ENCODE peak calls at places on chromosome 13, in nine cellular contexts. One of them, this sample, is unnamed.

GRCh38 chr13:59680429-59681024 is 483.2 kb downstream of the DIAPH3 start:
- DNase-seq in suprapubic skin: no peak
- DNase-seq in BJ: no peak
- DNase-seq in tibial artery: no peak
- DNase-seq in hepatocyte: no peak
- DNase-seq in glutamatergic neuron: no peak
- DNase-seq in upper lobe of right lung: no peak
- DNase-seq in Caco-2: no peak
- DNase-seq in Peyer's patch: no peak
- DNase-seq in this sample: no peak

GRCh38 chr13:113880651-113881611 is 17.1 kb upstream of the GAS6 start:
- DNase-seq in glutamatergic neuron: no peak
- DNase-seq in BJ: no peak
- DNase-seq in upper lobe of right lung: no peak
- DNase-seq in hepatocyte: no peak
- DNase-seq in Caco-2: no peak
- DNase-seq in Peyer's patch: no peak
- DNase-seq in tibial artery: peak
- DNase-seq in suprapubic skin: peak
- DNase-seq in this sample: no peak

GRCh38 chr13:101397742-101398141 is 18.6 kb downstream of the NALCN start:
- DNase-seq in suprapubic skin: no peak
- DNase-seq in BJ: peak
- DNase-seq in tibial artery: no peak
- DNase-seq in Caco-2: no peak
- DNase-seq in glutamatergic neuron: no peak
- DNase-seq in Peyer's patch: no peak
- DNase-seq in upper lobe of right lung: no peak
- DNase-seq in hepatocyte: no peak
- DNase-seq in this sample: no peak

GRCh38 chr13:99496322-99497142 is 4.7 kb upstream of the TM9SF2 start:
- DNase-seq in upper lobe of right lung: no peak
- DNase-seq in tibial artery: peak
- DNase-seq in Caco-2: peak
- DNase-seq in suprapubic skin: peak
- DNase-seq in hepatocyte: no peak
- DNase-seq in BJ: no peak
- DNase-seq in glutamatergic neuron: no peak
- DNase-seq in Peyer's patch: peak
- DNase-seq in this sample: no peak

GRCh38 chr13:42211704-42212103 is 60.2 kb upstream of the AKAP11 start:
- DNase-seq in hepatocyte: no peak
- DNase-seq in Caco-2: no peak
- DNase-seq in tibial artery: no peak
- DNase-seq in BJ: peak
- DNase-seq in suprapubic skin: no peak
- DNase-seq in upper lobe of right lung: no peak
- DNase-seq in Peyer's patch: no peak
- DNase-seq in glutamatergic neuron: no peak
- DNase-seq in this sample: no peak

GRCh38 chr13:98142427-98143156 is at the start of gene FARP1:
- DNase-seq in Peyer's patch: peak
- DNase-seq in glutamatergic neuron: peak
- DNase-seq in tibial artery: peak
- DNase-seq in upper lobe of right lung: peak
- DNase-seq in suprapubic skin: peak
- DNase-seq in BJ: no peak
- DNase-seq in hepatocyte: peak
- DNase-seq in Caco-2: peak
- DNase-seq in this sample: peak

GRCh38 chr13:93775507-93776108 is 549.0 kb downstream of the GPC6 start:
- DNase-seq in suprapubic skin: no peak
- DNase-seq in BJ: peak
- DNase-seq in hepatocyte: no peak
- DNase-seq in Caco-2: no peak
- DNase-seq in tibial artery: no peak
- DNase-seq in glutamatergic neuron: no peak
- DNase-seq in Peyer's patch: no peak
- DNase-seq in upper lobe of right lung: no peak
- DNase-seq in this sample: no peak

GRCh38 chr13:71866173-71867091 is 572 bp downstream of the DACH1 start:
- DNase-seq in tibial artery: no peak
- DNase-seq in hepatocyte: peak
- DNase-seq in Caco-2: no peak
- DNase-seq in suprapubic skin: no peak
- DNase-seq in BJ: no peak
- DNase-seq in glutamatergic neuron: peak
- DNase-seq in Peyer's patch: peak
- DNase-seq in upper lobe of right lung: peak
- DNase-seq in this sample: peak

GRCh38 chr13:46181799-46182490 is at the start of gene LCP1:
- DNase-seq in glutamatergic neuron: no peak
- DNase-seq in upper lobe of right lung: no peak
- DNase-seq in suprapubic skin: no peak
- DNase-seq in hepatocyte: peak
- DNase-seq in Peyer's patch: peak
- DNase-seq in Caco-2: no peak
- DNase-seq in BJ: no peak
- DNase-seq in tibial artery: no peak
- DNase-seq in this sample: no peak

GRCh38 chr13:43331676-43332075 is 308.3 kb downstream of the DNAJC15 start:
- DNase-seq in suprapubic skin: no peak
- DNase-seq in hepatocyte: peak
- DNase-seq in Caco-2: no peak
- DNase-seq in Peyer's patch: no peak
- DNase-seq in glutamatergic neuron: no peak
- DNase-seq in tibial artery: no peak
- DNase-seq in upper lobe of right lung: no peak
- DNase-seq in BJ: no peak
- DNase-seq in this sample: no peak

GRCh38 chr13:57630661-57631606 is 610 bp upstream of the PCDH17 start:
- DNase-seq in BJ: no peak
- DNase-seq in tibial artery: no peak
- DNase-seq in Caco-2: no peak
- DNase-seq in upper lobe of right lung: peak
- DNase-seq in Peyer's patch: no peak
- DNase-seq in suprapubic skin: no peak
- DNase-seq in hepatocyte: peak
- DNase-seq in glutamatergic neuron: peak
- DNase-seq in this sample: no peak

GRCh38 chr13:43804461-43805070 is 17.8 kb upstream of the ENOX1 start:
- DNase-seq in Peyer's patch: no peak
- DNase-seq in glutamatergic neuron: no peak
- DNase-seq in suprapubic skin: no peak
- DNase-seq in tibial artery: no peak
- DNase-seq in BJ: no peak
- DNase-seq in hepatocyte: peak
- DNase-seq in Caco-2: no peak
- DNase-seq in upper lobe of right lung: no peak
- DNase-seq in this sample: peak

GRCh38 chr13:41587490-41587889 is 130.1 kb downstream of the RGCC start:
- DNase-seq in suprapubic skin: no peak
- DNase-seq in hepatocyte: no peak
- DNase-seq in BJ: no peak
- DNase-seq in Caco-2: no peak
- DNase-seq in glutamatergic neuron: no peak
- DNase-seq in tibial artery: no peak
- DNase-seq in upper lobe of right lung: no peak
- DNase-seq in Peyer's patch: no peak
- DNase-seq in this sample: peak

GRCh38 chr13:29849071-29849541 is 1.3 kb downstream of the UBL3 start:
- DNase-seq in BJ: no peak
- DNase-seq in hepatocyte: peak
- DNase-seq in Caco-2: no peak
- DNase-seq in upper lobe of right lung: no peak
- DNase-seq in Peyer's patch: peak
- DNase-seq in glutamatergic neuron: no peak
- DNase-seq in tibial artery: no peak
- DNase-seq in suprapubic skin: no peak
- DNase-seq in this sample: peak

GRCh38 chr13:112073245-112074138 is 6.5 kb downstream of the SOX1 start:
- DNase-seq in suprapubic skin: no peak
- DNase-seq in Caco-2: no peak
- DNase-seq in hepatocyte: no peak
- DNase-seq in tibial artery: no peak
- DNase-seq in upper lobe of right lung: no peak
- DNase-seq in glutamatergic neuron: peak
- DNase-seq in Peyer's patch: no peak
- DNase-seq in BJ: no peak
- DNase-seq in this sample: no peak

GRCh38 chr13:59452189-59452588 is 711.5 kb downstream of the DIAPH3 start:
- DNase-seq in glutamatergic neuron: peak
- DNase-seq in Peyer's patch: no peak
- DNase-seq in BJ: no peak
- DNase-seq in Caco-2: no peak
- DNase-seq in suprapubic skin: no peak
- DNase-seq in upper lobe of right lung: no peak
- DNase-seq in hepatocyte: no peak
- DNase-seq in tibial artery: no peak
- DNase-seq in this sample: no peak

GRCh38 chr13:42492372-42492920 is 81.5 kb upstream of the TNFSF11 start:
- DNase-seq in BJ: no peak
- DNase-seq in Peyer's patch: no peak
- DNase-seq in Caco-2: no peak
- DNase-seq in suprapubic skin: no peak
- DNase-seq in hepatocyte: no peak
- DNase-seq in glutamatergic neuron: no peak
- DNase-seq in upper lobe of right lung: no peak
- DNase-seq in tibial artery: no peak
- DNase-seq in this sample: no peak

GRCh38 chr13:113329656-113330312 is 32.7 kb downstream of the LAMP1 start:
- DNase-seq in upper lobe of right lung: no peak
- DNase-seq in Caco-2: no peak
- DNase-seq in tibial artery: no peak
- DNase-seq in BJ: no peak
- DNase-seq in suprapubic skin: no peak
- DNase-seq in hepatocyte: no peak
- DNase-seq in Peyer's patch: no peak
- DNase-seq in glutamatergic neuron: no peak
- DNase-seq in this sample: no peak

GRCh38 chr13:20869540-20869939 is 33.0 kb downstream of the XPO4 start:
- DNase-seq in Peyer's patch: no peak
- DNase-seq in BJ: no peak
- DNase-seq in suprapubic skin: no peak
- DNase-seq in upper lobe of right lung: no peak
- DNase-seq in glutamatergic neuron: no peak
- DNase-seq in hepatocyte: no peak
- DNase-seq in Caco-2: no peak
- DNase-seq in tibial artery: no peak
- DNase-seq in this sample: no peak

GRCh38 chr13:76888421-76888820 is 2.2 kb upstream of the KCTD12 start:
- DNase-seq in hepatocyte: no peak
- DNase-seq in suprapubic skin: no peak
- DNase-seq in tibial artery: no peak
- DNase-seq in upper lobe of right lung: no peak
- DNase-seq in glutamatergic neuron: no peak
- DNase-seq in Caco-2: no peak
- DNase-seq in Peyer's patch: no peak
- DNase-seq in BJ: no peak
- DNase-seq in this sample: no peak
- TF ChIP-seq CTCF in hepatocyte: no peak
- TF ChIP-seq CTCF in suprapubic skin: no peak
- TF ChIP-seq CTCF in tibial artery: no peak
- TF ChIP-seq CTCF in upper lobe of right lung: no peak
- TF ChIP-seq CTCF in glutamatergic neuron: no peak
- TF ChIP-seq CTCF in Caco-2: no peak
- TF ChIP-seq CTCF in Peyer's patch: no peak
- TF ChIP-seq CTCF in BJ: no peak
- TF ChIP-seq CTCF in this sample: no peak

GRCh38 chr13:33057019-33057785 is 41.0 kb downstream of the KL start:
- DNase-seq in Peyer's patch: no peak
- DNase-seq in BJ: no peak
- DNase-seq in tibial artery: no peak
- DNase-seq in upper lobe of right lung: no peak
- DNase-seq in hepatocyte: no peak
- DNase-seq in Caco-2: no peak
- DNase-seq in glutamatergic neuron: peak
- DNase-seq in suprapubic skin: no peak
- DNase-seq in this sample: peak
- TF ChIP-seq CTCF in Peyer's patch: no peak
- TF ChIP-seq CTCF in BJ: peak
- TF ChIP-seq CTCF in tibial artery: no peak
- TF ChIP-seq CTCF in upper lobe of right lung: peak
- TF ChIP-seq CTCF in hepatocyte: peak
- TF ChIP-seq CTCF in Caco-2: peak
- TF ChIP-seq CTCF in glutamatergic neuron: peak
- TF ChIP-seq CTCF in suprapubic skin: peak
- TF ChIP-seq CTCF in this sample: peak

GRCh38 chr13:110812111-110812868 is 98.8 kb downstream of the ING1 start:
- DNase-seq in suprapubic skin: no peak
- DNase-seq in BJ: no peak
- DNase-seq in hepatocyte: no peak
- DNase-seq in Caco-2: no peak
- DNase-seq in upper lobe of right lung: peak
- DNase-seq in tibial artery: peak
- DNase-seq in glutamatergic neuron: no peak
- DNase-seq in Peyer's patch: no peak
- DNase-seq in this sample: no peak
- TF ChIP-seq CTCF in suprapubic skin: no peak
- TF ChIP-seq CTCF in BJ: peak
- TF ChIP-seq CTCF in hepatocyte: no peak
- TF ChIP-seq CTCF in Caco-2: no peak
- TF ChIP-seq CTCF in upper lobe of right lung: peak
- TF ChIP-seq CTCF in tibial artery: no peak
- TF ChIP-seq CTCF in glutamatergic neuron: no peak
- TF ChIP-seq CTCF in Peyer's patch: no peak
- TF ChIP-seq CTCF in this sample: no peak

GRCh38 chr13:52669677-52670076 is 17.0 kb downstream of the SUGT1 start:
- DNase-seq in suprapubic skin: no peak
- DNase-seq in upper lobe of right lung: no peak
- DNase-seq in Caco-2: no peak
- DNase-seq in glutamatergic neuron: no peak
- DNase-seq in hepatocyte: no peak
- DNase-seq in BJ: no peak
- DNase-seq in Peyer's patch: no peak
- DNase-seq in tibial artery: no peak
- DNase-seq in this sample: no peak

GRCh38 chr13:52659340-52659739 is 6.7 kb downstream of the SUGT1 start:
- DNase-seq in BJ: no peak
- DNase-seq in Peyer's patch: no peak
- DNase-seq in glutamatergic neuron: no peak
- DNase-seq in tibial artery: no peak
- DNase-seq in upper lobe of right lung: no peak
- DNase-seq in hepatocyte: no peak
- DNase-seq in suprapubic skin: no peak
- DNase-seq in Caco-2: no peak
- DNase-seq in this sample: no peak

GRCh38 chr13:52670726-52671125 is 18.1 kb downstream of the SUGT1 start:
- DNase-seq in BJ: no peak
- DNase-seq in tibial artery: no peak
- DNase-seq in Peyer's patch: no peak
- DNase-seq in suprapubic skin: no peak
- DNase-seq in glutamatergic neuron: no peak
- DNase-seq in Caco-2: no peak
- DNase-seq in hepatocyte: no peak
- DNase-seq in upper lobe of right lung: no peak
- DNase-seq in this sample: no peak

GRCh38 chr13:52664269-52664668 is 11.6 kb downstream of the SUGT1 start:
- DNase-seq in upper lobe of right lung: no peak
- DNase-seq in tibial artery: no peak
- DNase-seq in hepatocyte: no peak
- DNase-seq in glutamatergic neuron: no peak
- DNase-seq in Caco-2: no peak
- DNase-seq in Peyer's patch: no peak
- DNase-seq in suprapubic skin: no peak
- DNase-seq in BJ: no peak
- DNase-seq in this sample: no peak

GRCh38 chr13:52665325-52665724 is 12.7 kb downstream of the SUGT1 start:
- DNase-seq in glutamatergic neuron: no peak
- DNase-seq in Caco-2: no peak
- DNase-seq in Peyer's patch: no peak
- DNase-seq in tibial artery: no peak
- DNase-seq in upper lobe of right lung: no peak
- DNase-seq in suprapubic skin: no peak
- DNase-seq in BJ: no peak
- DNase-seq in hepatocyte: peak
- DNase-seq in this sample: no peak
- TF ChIP-seq CTCF in glutamatergic neuron: no peak
- TF ChIP-seq CTCF in Caco-2: peak
- TF ChIP-seq CTCF in Peyer's patch: no peak
- TF ChIP-seq CTCF in tibial artery: no peak
- TF ChIP-seq CTCF in upper lobe of right lung: peak
- TF ChIP-seq CTCF in suprapubic skin: peak
- TF ChIP-seq CTCF in BJ: peak
- TF ChIP-seq CTCF in hepatocyte: peak
- TF ChIP-seq CTCF in this sample: peak